ENCODE peak calls at places on chromosomes 16 and 17, in seven cellular contexts. L is psoas muscle, G is H9, P is fibroblast of lung, T is Peyer's patch, F is ovary, N is foreskin keratinocyte. Y is an unnamed sample.

GRCh38 chr16:2486645-2487516 is 12.0 kb downstream of the TBC1D24 start:
- DNase-seq in G (no peak), L (no peak), F (no peak), T (peak; percentile 88), P (no peak), N (no peak), Y (no peak)

GRCh38 chr16:48231675-48232214 is 12.4 kb upstream of the LONP2 start:
- DNase-seq in P (peak; percentile 70), G (peak; percentile 58), L (no peak), N (no peak), T (peak; percentile 55), F (no peak), Y (no peak)

GRCh38 chr17:79026345-79027273 is 2.6 kb downstream of the C1QTNF1 start:
- DNase-seq in L (peak; percentile 46), G (no peak), P (peak; percentile 74), T (peak; percentile 61), N (peak; percentile 81), F (peak; percentile 70), Y (no peak)

GRCh38 chr17:13520899-13521572 is 80.7 kb downstream of the HS3ST3A1 start:
- DNase-seq in P (peak; percentile 96), T (no peak), N (no peak), G (no peak), F (no peak), L (no peak), Y (no peak)

GRCh38 chr17:6474906-6475305 is 30.7 kb downstream of the PIMREG start:
- DNase-seq in T (no peak), N (peak; percentile 82), L (no peak), G (no peak), F (no peak), P (no peak), Y (no peak)

GRCh38 chr16:9206156-9206555 is 114.7 kb downstream of the HAPSTR1 start:
- DNase-seq in P (no peak), G (no peak), F (no peak), L (no peak), T (no peak), N (no peak), Y (no peak)

GRCh38 chr16:17972460-17972943 is 364.0 kb downstream of the NPIPA8 start:
- DNase-seq in N (no peak), G (no peak), P (no peak), L (peak; percentile 19), T (no peak), F (no peak), Y (no peak)

GRCh38 chr17:49916854-49917515 is 52.0 kb upstream of the DLX4 start:
- DNase-seq in P (no peak), G (no peak), T (no peak), F (no peak), N (no peak), L (no peak), Y (no peak)

GRCh38 chr17:49928126-49928800 is 40.7 kb upstream of the DLX4 start:
- DNase-seq in N (no peak), F (no peak), G (no peak), L (no peak), T (no peak), P (no peak), Y (no peak)

GRCh38 chr17:66373944-66374817 is 71.8 kb downstream of the PRKCA start:
- DNase-seq in P (peak; percentile 19), F (no peak), G (no peak), L (peak; percentile 19), T (peak; percentile 60), N (no peak), Y (no peak)

GRCh38 chr16:83686726-83687125 is 121.1 kb upstream of the HSBP1 start:
- DNase-seq in F (no peak), P (no peak), G (no peak), N (no peak), L (no peak), T (no peak), Y (no peak)

GRCh38 chr16:12580809-12581208 is 222.9 kb downstream of the CPPED1 start:
- DNase-seq in F (no peak), N (no peak), G (no peak), T (no peak), L (no peak), P (no peak), Y (no peak)

GRCh38 chr17:11999715-12000114 is 2.4 kb upstream of the ZNF18 start:
- DNase-seq in T (no peak), N (no peak), F (no peak), G (no peak), L (no peak), P (no peak), Y (no peak)

GRCh38 chr17:47199627-47200324 is 9.4 kb upstream of the MYL4 start:
- DNase-seq in P (no peak), L (no peak), G (no peak), F (no peak), T (no peak), N (no peak), Y (no peak)

GRCh38 chr16:22670551-22670970 is 143.4 kb upstream of the HS3ST2 start:
- DNase-seq in L (no peak), P (no peak), T (no peak), F (no peak), N (no peak), G (peak; percentile 94), Y (no peak)

GRCh38 chr16:1181715-1182671 is 29.1 kb downstream of the CACNA1H start:
- DNase-seq in T (peak; percentile 54), F (peak; percentile 93), P (peak; percentile 80), G (no peak), N (no peak), L (peak; percentile 63), Y (peak; percentile 87)

GRCh38 chr17:76725580-76726230 is 701 bp downstream of the JMJD6 start:
- DNase-seq in L (peak; percentile 85), G (peak; percentile 48), N (no peak), P (no peak), T (peak; percentile 90), F (peak; percentile 70), Y (peak; percentile 58)

GRCh38 chr16:27246439-27246838 is 22.1 kb downstream of the NSMCE1 start:
- DNase-seq in F (peak; percentile 30), N (no peak), T (peak; percentile 41), P (no peak), G (peak; percentile 8), L (no peak), Y (no peak)
- H3K27ac ChIP-seq in F (no peak overlapping the region), N (no peak overlapping the region), T (peak overlapping the region; percentile 78), P (peak overlapping the region; percentile 75), G (no peak overlapping the region), L (peak overlapping the region; percentile 72), Y (peak overlapping the region; percentile 87)

GRCh38 chr17:57875109-57876022 is 25.5 kb upstream of the MRPS23 start:
- DNase-seq in G (peak; percentile 94), F (peak; percentile 87), L (peak; percentile 87), N (peak; percentile 84), T (peak; percentile 59), P (peak; percentile 98), Y (peak; percentile 83)
- TF ChIP-seq CTCF in G (peak; percentile 37), F (peak; percentile 26), L (peak; percentile 22), N (peak; percentile 70), T (no peak), P (peak; percentile 75), Y (peak; percentile 36)

DNA sequence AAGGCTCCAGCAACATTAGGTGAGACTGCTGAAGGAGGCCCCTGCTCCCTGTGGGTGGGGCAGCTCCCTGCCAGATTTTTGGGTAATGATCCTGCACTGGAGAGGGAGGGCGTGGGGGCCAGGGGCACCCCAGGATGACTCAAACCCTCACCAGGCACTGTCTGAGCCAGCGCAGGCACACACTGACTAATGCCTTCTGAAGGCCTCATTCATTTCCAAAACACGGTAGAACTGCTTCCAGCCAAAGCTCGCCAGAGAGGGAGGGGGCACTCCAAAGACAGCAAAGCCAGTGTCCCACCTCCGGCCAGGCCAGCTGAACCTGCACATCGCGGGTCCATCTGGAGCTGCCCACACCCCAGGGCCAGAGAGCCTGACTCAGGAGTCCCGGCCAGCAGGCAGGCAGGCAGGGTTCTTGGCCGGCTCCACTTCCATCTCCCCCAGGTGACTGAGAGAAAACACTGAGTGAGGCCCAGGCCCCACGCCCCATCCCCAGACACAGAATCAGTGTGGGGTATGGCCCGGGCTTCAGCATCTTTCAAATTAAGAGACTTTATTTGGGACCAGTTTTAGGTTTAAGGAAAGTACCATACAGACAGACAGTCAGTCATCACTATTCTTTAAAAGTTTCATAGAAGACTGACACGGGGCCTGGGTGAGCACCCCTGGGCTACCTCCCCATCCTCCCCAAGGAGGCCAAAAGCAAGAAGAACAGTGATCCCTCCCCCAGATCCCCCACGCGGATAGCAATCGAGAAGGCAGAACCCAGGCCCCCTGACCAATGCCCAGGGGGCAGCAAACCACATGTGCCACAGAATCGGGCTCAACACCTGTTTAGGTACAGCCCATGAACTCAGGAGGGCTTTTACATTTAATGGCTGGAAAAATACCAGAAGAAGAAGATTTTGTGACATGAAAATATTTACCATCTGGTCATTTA is 2.3 kb downstream of the PIEZO1 start:
- DNase-seq in G (no peak), L (no peak), N (peak; percentile 76), P (peak; percentile 75), F (peak; percentile 42), T (no peak), Y (peak; percentile 67)
- H3K27ac ChIP-seq in G (no peak overlapping the region), L (no peak overlapping the region), N (peak overlapping the region; percentile 86), P (peak overlapping the region; percentile 83), F (no peak overlapping the region), T (peak overlapping the region; percentile 95), Y (peak overlapping the region; percentile 82)

DNA sequence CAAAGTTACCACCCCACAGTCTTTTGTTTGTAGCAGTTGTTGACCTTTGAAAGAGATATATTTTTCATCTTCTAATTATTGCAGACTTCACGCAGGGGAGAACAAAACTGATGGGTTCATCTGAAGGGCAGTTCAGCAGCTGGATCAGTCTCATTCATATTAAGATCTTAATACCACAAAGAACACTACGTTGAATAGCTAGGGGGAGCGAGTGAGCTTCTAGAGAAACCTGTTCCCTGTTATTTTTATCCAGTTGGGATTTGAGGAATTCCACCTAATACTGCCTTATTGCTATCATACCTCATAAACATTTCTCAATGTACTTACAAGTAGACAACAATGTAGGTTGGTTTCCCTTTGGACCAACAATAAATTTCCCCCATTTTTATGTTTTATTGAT is 306.1 kb upstream of the KIF2B start:
- DNase-seq in F (no peak), P (peak; percentile 48), T (no peak), N (no peak), G (no peak), L (no peak), Y (no peak)
- TF ChIP-seq CTCF in F (no peak), P (peak; percentile 46), T (no peak), N (peak; percentile 64), G (peak; percentile 63), L (no peak), Y (no peak)

DNA sequence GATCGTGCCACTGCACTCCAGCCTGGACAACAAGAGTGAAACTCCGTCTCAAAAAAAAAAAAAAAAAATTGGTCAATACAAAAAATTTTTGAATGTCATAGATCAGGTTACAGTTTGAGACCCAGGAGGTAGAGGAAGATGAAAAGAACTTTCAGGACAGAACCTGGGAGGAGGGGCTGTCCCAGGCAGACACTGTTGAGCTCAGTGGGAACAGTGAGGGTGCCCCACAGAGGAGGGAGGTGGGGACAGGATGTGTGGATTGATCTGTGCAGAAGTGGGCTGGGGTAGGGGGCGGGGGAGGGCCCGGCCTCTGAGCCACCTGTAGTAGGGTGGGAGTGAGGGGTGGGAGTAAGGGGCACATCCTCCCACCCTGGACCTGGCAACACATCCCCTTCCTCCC is 58.3 kb downstream of the PRMT7 start:
- DNase-seq in L (no peak), F (no peak), T (no peak), N (no peak), P (no peak), G (no peak), Y (no peak)
- H3K27ac ChIP-seq in L (no peak overlapping the region), F (no peak overlapping the region), T (no peak overlapping the region), N (no peak overlapping the region), P (no peak overlapping the region), G (no peak overlapping the region), Y (no peak overlapping the region)